ENCODE peak calls at places on chromosomes 7 and 10, in six cellular contexts. F is H9, A is IMR-90, S is mesenchymal stem cell, I is H1, R is mesendoderm. Y is an unnamed sample.

GRCh38 chr10:74825371-74826141 is 844 bp upstream of the KAT6B start:
- DNase-seq in R (no peak), A (no peak), S (no peak), F (no peak), I (peak), Y (peak)

GRCh38 chr10:6333086-6333485 is 130.4 kb downstream of the PFKFB3 start:
- DNase-seq in S (no peak), I (no peak), A (no peak), R (no peak), F (no peak), Y (no peak)

GRCh38 chr7:15399446-15399845 is 162.4 kb downstream of the AGMO start:
- DNase-seq in S (no peak), I (no peak), A (peak), R (no peak), F (no peak), Y (no peak)

GRCh38 chr10:74006269-74006668 is 8.4 kb downstream of the VCL start:
- DNase-seq in S (no peak), R (no peak), F (no peak), A (no peak), I (no peak), Y (no peak)

GRCh38 chr10:58701398-58702135 is 188.9 kb downstream of the BICC1 start:
- DNase-seq in R (no peak), I (no peak), A (peak), S (no peak), F (no peak), Y (no peak)

GRCh38 chr7:64880322-64881297 is 22.5 kb upstream of the ZNF273 start:
- DNase-seq in F (peak), A (no peak), S (no peak), I (peak), R (no peak), Y (no peak)

GRCh38 chr7:157516911-157517781 is 180.3 kb downstream of the DNAJB6 start:
- DNase-seq in I (no peak), S (no peak), A (no peak), F (no peak), R (no peak), Y (no peak)

GRCh38 chr7:101363734-101364374 is 1.2 kb downstream of the COL26A1 start:
- DNase-seq in R (peak), S (peak), F (peak), A (peak), I (peak), Y (peak)

GRCh38 chr7:131225619-131226101 is 102.0 kb upstream of the MKLN1 start:
- DNase-seq in S (peak), I (no peak), F (no peak), R (no peak), A (peak), Y (no peak)

GRCh38 chr10:113735913-113736312 is 15.6 kb upstream of the PLEKHS1 start:
- DNase-seq in F (peak), I (no peak), R (peak), S (peak), A (no peak), Y (no peak)

GRCh38 chr10:13724484-13724883 is 137.7 kb downstream of the PRPF18 start:
- DNase-seq in A (peak), F (no peak), R (no peak), I (no peak), S (peak), Y (no peak)

GRCh38 chr7:129872054-129872453 is 80.7 kb downstream of the UBE2H start:
- DNase-seq in I (no peak), A (peak), R (no peak), S (no peak), F (no peak), Y (no peak)

GRCh38 chr7:116446179-116446855 is 53.2 kb upstream of the CAV2 start:
- DNase-seq in I (no peak), F (no peak), A (no peak), S (peak), R (no peak), Y (no peak)

GRCh38 chr7:100393233-100393905 is 20.1 kb downstream of the PILRA start:
- DNase-seq in R (no peak), S (no peak), A (no peak), F (no peak), I (no peak), Y (no peak)

GRCh38 chr10:58017719-58018367 is 249.9 kb downstream of the IPMK start:
- DNase-seq in F (no peak), S (peak), A (peak), I (no peak), R (no peak), Y (no peak)

GRCh38 chr10:47309403-47310089 is 9.5 kb downstream of the GDF10 start:
- DNase-seq in R (peak), I (peak), S (no peak), A (no peak), F (peak), Y (no peak)

GRCh38 chr10:92972066-92972870 is 88.3 kb upstream of the CYP26C1 start:
- DNase-seq in A (peak), R (no peak), S (peak), I (no peak), F (no peak), Y (no peak)

GRCh38 chr10:88980836-88981235 is 9.8 kb upstream of the FAS start:
- DNase-seq in R (no peak), F (no peak), I (no peak), A (no peak), S (no peak), Y (no peak)
- H2BK15ac ChIP-seq in R (no peak), F (no peak), I (no peak), A (peak), S (no peak), Y (no peak)

DNA sequence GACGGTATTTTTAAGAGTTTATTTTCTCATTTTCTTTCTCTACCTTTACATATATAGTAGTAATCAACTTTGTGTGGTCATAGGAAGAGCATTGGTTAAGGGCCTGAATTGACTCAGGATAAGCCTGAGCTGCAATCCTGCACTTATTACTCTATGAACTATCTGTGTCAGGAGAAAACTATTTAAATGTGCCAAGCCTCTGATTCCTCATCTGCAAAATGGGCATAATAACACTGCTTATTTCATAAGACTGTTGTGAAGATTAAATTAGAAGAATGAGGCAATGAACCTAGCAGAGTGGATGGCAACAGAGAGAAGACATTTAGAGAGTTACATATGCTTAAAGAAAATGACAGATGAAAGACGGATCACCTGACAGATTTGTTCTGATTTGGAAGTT is 175.5 kb downstream of the RELN start:
- DNase-seq in S (no peak), R (no peak), F (no peak), I (no peak), A (no peak), Y (no peak)
- H2BK120ac ChIP-seq in S (no peak), R (no peak), F (no peak), I (no peak), A (no peak), Y (no peak)

DNA sequence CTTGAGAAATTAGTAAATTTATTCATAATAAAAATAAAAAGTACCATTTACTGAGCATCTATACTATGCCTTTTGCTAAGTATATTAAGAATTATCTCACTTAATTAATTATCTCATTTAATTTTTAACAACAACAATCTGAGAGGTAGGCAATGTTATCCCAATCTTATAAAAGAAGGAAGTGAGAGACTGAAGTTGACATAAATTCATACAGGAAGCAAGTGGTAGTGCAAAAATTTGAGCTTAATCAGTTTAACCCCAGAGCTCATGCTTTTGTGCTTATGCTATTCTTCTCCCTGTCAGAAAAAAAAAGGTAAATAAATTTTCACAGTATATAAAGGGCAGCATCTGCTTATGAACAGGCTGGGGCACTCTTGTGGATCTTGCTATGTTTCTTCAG is 2.7 kb upstream of the LIPF start:
- DNase-seq in F (no peak), A (no peak), R (no peak), I (no peak), S (no peak), Y (no peak)
- H2BK15ac ChIP-seq in F (no peak), A (no peak), R (no peak), I (no peak), S (no peak), Y (no peak)

GRCh38 chr7:45033931-45034290 is 33.9 kb downstream of the CCM2 start:
- DNase-seq in A (no peak), I (no peak), R (peak), S (no peak), F (no peak), Y (no peak)
- H2BK120ac ChIP-seq in A (peak), I (no peak), R (no peak), S (no peak), F (no peak), Y (no peak)

DNA sequence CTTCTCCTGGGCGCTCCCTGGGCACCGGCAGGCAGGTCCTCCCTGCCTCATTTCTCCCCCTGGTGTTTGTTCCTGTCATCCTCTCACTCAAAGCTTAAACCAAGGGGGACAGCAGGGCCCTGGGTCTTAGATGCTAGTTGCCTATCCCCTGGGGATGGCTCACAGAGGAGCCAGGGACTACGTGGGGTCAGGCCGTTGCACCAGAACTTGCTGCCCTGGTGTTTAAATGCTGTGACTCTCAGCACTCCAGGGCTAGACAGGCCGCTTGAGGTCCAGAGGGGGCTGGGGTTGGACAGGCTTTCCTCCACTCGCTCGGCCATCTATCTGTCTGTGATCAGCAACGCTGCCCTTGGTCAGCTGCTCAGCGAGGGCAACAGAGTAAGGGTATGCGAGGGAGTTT is 340.3 kb downstream of the CXCL12 start:
- DNase-seq in A (no peak), R (no peak), I (peak), S (no peak), F (no peak), Y (no peak)
- H2BK15ac ChIP-seq in A (no peak), R (no peak), I (no peak), S (no peak), F (no peak), Y (no peak)

GRCh38 chr10:50809596-50809995 is 69.9 kb downstream of the ASAH2B start:
- DNase-seq in R (no peak), I (no peak), F (no peak), A (peak), S (no peak), Y (no peak)

GRCh38 chr10:50805981-50806622 is 66.4 kb downstream of the ASAH2B start:
- DNase-seq in S (no peak), F (no peak), A (no peak), I (no peak), R (no peak), Y (no peak)

GRCh38 chr10:50807851-50808776 is 68.4 kb downstream of the ASAH2B start:
- DNase-seq in I (no peak), A (peak), S (peak), R (peak), F (no peak), Y (no peak)
- H2BK120ac ChIP-seq in I (no peak), A (no peak), S (no peak), R (no peak), F (no peak), Y (no peak)

GRCh38 chr10:68604441-68604840 is 44.3 kb downstream of the TET1 start:
- DNase-seq in F (no peak), S (no peak), R (no peak), I (no peak), A (peak), Y (no peak)
- H2BK15ac ChIP-seq in F (no peak), S (no peak), R (no peak), I (no peak), A (no peak), Y (no peak)